ENCODE peak calls at places on chromosomes 5 and 9, in five cellular contexts. I, P, V, C and T are unnamed samples.

GRCh38 chr5:179486596-179487051 is 63.7 kb upstream of the RUFY1 start:
- DNase-seq in I (no peak), P (no peak), V (no peak), C (no peak), T (peak)

GRCh38 chr9:97990259-97990658 is 7.1 kb downstream of the ANP32B start:
- DNase-seq in I (no peak), P (no peak), V (no peak), C (no peak), T (no peak)

GRCh38 chr9:138075961-138076649 is 198.5 kb downstream of the CACNA1B start:
- DNase-seq in I (no peak), P (no peak), V (no peak), C (no peak), T (no peak)

GRCh38 chr5:89253931-89254330 is 370.9 kb upstream of the MEF2C start:
- DNase-seq in I (no peak), P (no peak), V (no peak), C (no peak), T (no peak)

GRCh38 chr9:130448035-130448624 is 3.4 kb downstream of the ASS1 start:
- DNase-seq in I (peak), P (no peak), V (no peak), C (no peak), T (no peak)

GRCh38 chr5:127320032-127320945 is 29.7 kb downstream of the MEGF10 start:
- DNase-seq in I (no peak), P (no peak), V (no peak), C (no peak), T (no peak)

GRCh38 chr5:97118623-97119022 is 23.8 kb downstream of the LIX1 start:
- DNase-seq in I (no peak), P (no peak), V (no peak), C (no peak), T (no peak)

GRCh38 chr5:32505718-32506117 is 61.2 kb upstream of the ZFR start:
- DNase-seq in I (no peak), P (no peak), V (no peak), C (no peak), T (no peak)

GRCh38 chr9:125789196-125789595 is 42.0 kb downstream of the PBX3 start:
- DNase-seq in I (no peak), P (no peak), V (no peak), C (no peak), T (no peak)